ENCODE peak calls at places on chromosomes 2 and 18, in six cellular contexts. Y is ovary; W is psoas muscle; S is left lung; N is CD8-positive, alpha-beta T cell; I is breast epithelium. J is an unnamed sample. For H3K27me3, the result is how much of the 10 kb centered on the place peaks cover.

GRCh38 chr2:28142403-28142802 is 250.3 kb upstream of the FOSL2 start:
- DNase-seq in S (no peak), Y (no peak), I (no peak), N (no peak), W (no peak), J (no peak)

GRCh38 chr18:51390695-51391094 is 193.2 kb upstream of the MEX3C start:
- DNase-seq in S (no peak), Y (no peak), N (no peak), I (no peak), W (no peak), J (no peak)

GRCh38 chr18:45670281-45670962 is 53.6 kb upstream of the SLC14A1 start:
- DNase-seq in I (no peak), N (peak), S (peak), Y (no peak), W (peak), J (peak)

GRCh38 chr18:36527025-36527424 is 229.5 kb downstream of the FHOD3 start:
- DNase-seq in N (no peak), Y (no peak), S (no peak), W (no peak), I (no peak), J (no peak)

GRCh38 chr18:37450434-37451133 is 115.0 kb downstream of the CELF4 start:
- DNase-seq in Y (peak), W (no peak), S (no peak), I (no peak), N (no peak), J (no peak)

GRCh38 chr2:216633616-216634316 is 546 bp downstream of the IGFBP2 start:
- DNase-seq in I (no peak), N (no peak), W (peak), S (no peak), Y (peak), J (no peak)

GRCh38 chr2:231985823-231986261 is 24.3 kb downstream of the DIS3L2 start:
- DNase-seq in Y (no peak), W (no peak), S (no peak), N (no peak), I (peak), J (no peak)

GRCh38 chr18:34740724-34741123 is 30.6 kb downstream of the DTNA start:
- DNase-seq in S (no peak), N (no peak), W (no peak), I (no peak), Y (no peak), J (no peak)

GRCh38 chr18:57353137-57353939 is 981 bp downstream of the ST8SIA3 start:
- DNase-seq in N (no peak), Y (no peak), S (peak), W (no peak), I (no peak), J (no peak)

GRCh38 chr2:222548997-222549396 is 106.9 kb downstream of the FARSB start:
- DNase-seq in W (no peak), I (no peak), Y (no peak), N (no peak), S (no peak), J (no peak)

GRCh38 chr18:9366126-9366714 is 31.6 kb downstream of the TWSG1 start:
- DNase-seq in N (no peak), S (no peak), I (peak), Y (no peak), W (no peak), J (no peak)

DNA sequence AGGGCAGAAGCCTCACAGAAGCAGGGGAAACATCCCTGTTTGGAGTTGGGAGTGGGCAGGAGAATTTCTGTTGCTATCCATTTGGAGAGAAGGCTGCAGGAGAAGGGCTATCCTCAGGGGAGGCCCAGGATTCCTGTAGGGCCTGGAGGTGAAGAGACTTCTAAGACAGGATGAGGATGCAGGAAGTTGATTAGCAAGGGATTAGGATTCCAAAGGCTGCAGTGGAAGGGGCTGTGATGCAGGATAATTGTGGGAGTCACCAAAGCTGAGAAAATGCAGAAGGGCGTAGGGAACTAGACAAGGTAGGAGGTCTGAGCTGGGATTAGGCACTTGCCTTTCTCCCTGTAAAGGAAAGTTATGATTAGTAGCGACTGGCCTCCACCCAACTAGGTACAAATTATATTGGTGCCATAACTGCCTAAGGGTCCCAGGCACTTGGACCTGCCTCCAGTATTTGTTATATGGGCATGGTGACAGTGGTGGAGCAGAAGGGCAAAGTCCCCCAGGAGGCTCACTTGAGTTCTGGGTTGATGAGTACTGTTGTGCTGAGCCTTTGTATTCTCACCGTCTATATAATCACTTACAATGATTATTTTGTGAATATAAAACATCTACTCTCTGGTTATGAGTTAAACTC is 96.4 kb upstream of the MSTN start:
- DNase-seq in S (no peak), Y (no peak), I (no peak), N (no peak), W (no peak), J (no peak)
- H3K27me3 ChIP-seq in S (under half), Y (under half), I (under half), N (under half), W (under half), J (under half)

GRCh38 chr2:12657560-12657959 is 59.2 kb upstream of the TRIB2 start:
- DNase-seq in I (no peak), Y (no peak), S (no peak), N (no peak), W (no peak), J (no peak)

GRCh38 chr2:12652723-12653122 is 64.0 kb upstream of the TRIB2 start:
- DNase-seq in W (no peak), I (no peak), Y (no peak), S (no peak), N (no peak), J (no peak)

GRCh38 chr2:12649602-12650400 is 66.9 kb upstream of the TRIB2 start:
- DNase-seq in N (no peak), I (no peak), Y (no peak), S (no peak), W (no peak), J (no peak)

GRCh38 chr2:12651661-12652060 is 65.1 kb upstream of the TRIB2 start:
- DNase-seq in S (no peak), Y (no peak), I (no peak), N (no peak), W (no peak), J (no peak)
- H3K27ac ChIP-seq in S (no peak), Y (no peak), I (no peak), N (no peak), W (no peak), J (no peak)

DNA sequence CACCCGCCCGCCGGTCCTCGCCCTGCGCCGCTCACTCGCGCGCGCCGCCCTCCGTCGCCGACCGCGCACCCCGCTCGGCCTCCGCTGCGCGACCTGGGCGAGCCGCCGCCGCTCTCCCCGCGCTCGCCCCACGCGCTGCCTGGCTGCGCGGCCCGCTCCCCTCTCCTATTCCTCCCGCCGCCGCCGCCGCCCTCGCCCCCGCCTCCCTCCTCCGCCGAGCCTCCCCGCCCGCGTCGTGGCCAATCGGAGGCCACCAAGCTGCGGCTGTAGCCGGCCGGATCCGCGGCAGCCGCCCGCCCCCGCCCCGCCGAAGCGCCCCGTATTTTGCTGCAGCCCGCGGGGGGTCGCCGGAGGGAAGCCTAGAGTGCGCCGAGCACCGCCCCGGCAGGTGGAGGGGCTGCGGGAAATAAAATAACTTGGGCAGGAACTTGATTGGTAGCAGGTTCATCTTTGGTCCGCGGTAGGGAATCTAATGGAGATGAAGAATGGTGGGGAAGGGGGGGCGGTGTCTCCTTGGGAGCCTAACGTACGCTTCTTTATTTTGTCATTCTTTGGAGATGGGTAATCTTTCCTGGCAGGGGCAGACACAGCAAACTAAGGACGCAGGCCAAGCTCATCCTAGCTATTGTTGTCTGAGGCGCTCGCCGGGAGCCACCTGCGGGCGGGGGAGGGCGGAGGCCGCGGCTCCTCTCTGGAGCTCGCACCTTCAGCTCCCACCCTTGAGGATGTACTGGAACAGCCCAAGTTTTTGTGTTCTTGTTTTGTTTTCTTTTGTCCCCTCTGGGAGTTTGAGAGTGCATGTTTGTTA is 1.1 kb upstream of the CDH2 start:
- DNase-seq in I (no peak), W (peak), Y (peak), N (no peak), S (peak), J (no peak)
- TF ChIP-seq CTCF in I (no peak), W (no peak), Y (no peak), N (no peak), S (no peak), J (no peak)

DNA sequence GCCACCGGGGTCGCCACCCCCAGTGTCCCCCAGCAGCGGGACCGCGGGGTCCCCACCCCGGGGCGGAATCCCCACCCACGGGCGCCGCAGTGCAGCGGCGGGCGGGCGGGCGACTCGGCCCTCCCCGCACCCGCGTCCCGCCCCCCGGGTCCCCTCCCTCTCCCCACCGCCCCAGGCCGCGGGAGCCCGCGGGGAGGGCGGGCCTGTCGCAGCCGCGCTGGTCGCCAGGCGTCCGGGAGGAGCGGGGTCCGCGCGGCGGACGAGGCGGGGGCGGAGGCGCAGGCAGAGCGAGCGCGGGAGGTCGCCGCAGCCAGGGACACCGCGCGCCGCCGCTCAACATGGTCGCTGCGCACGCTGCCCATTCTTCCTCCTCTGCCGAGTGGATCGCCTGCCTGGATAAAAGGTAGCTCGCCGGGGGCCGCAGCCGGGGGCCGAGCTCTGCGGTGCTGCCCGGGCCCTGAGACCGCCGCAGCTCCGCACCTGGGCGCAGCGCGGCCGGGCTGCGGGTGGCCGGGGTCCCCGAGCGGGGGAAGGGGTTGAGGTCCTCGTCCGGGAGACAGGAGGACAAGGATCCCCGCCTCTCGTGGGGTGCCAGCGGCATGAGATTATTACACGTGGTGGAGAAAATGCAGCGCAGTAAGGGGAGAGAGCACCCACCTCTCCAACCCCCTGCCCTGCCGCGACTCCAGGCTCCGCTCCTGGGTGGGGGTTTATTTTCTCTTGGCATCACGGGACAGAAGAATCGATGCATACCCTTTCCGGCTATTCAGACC is at the start of gene RAPGEF4:
- DNase-seq in N (no peak), Y (peak), I (no peak), S (no peak), W (no peak), J (no peak)
- H3K27me3 ChIP-seq in N (under half), Y (under half), I (under half), S (under half), W (under half), J (under half)

DNA sequence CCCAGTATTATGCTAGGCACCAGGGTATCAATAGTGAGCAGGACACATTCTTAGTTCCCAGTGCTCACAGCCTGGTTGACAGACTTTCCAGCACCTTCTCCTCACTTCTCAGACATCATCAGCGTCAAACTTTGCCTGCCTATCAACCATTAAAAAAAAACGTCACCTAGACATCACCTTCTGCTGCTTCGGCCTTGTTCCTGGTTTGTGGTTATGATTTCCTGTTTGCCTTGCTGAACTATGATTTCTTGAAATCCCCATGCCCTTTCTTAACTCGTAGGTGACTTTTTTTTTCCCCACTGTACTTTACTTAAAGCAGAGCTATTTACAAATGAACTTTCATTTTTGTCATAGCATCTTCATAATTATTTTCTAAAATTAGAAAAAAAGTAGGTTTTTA is 60.3 kb upstream of the NABP1 start:
- DNase-seq in S (no peak), I (no peak), Y (no peak), N (peak), W (no peak), J (no peak)
- H3K27ac ChIP-seq in S (peak), I (no peak), Y (no peak), N (peak), W (no peak), J (no peak)

DNA sequence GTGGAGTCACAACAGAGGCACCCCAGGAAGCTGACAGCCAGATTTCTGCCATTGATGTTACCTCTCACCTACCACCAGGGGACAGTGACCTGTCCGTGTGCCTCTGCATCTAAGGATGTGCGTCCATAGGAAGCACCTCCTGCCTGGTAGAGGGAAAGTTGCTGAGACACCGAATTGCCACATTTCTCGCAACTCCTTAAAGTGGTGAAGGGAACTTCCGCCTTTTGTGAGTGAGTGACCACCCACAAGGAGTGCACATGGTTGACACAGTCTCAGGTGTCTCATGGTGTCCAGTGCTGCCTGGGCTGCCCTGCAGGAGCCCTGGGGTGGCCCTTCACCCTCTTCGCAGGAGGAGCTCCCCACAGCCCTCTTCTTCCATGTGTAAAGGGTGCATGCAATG is 201.8 kb downstream of the GBX2 start:
- DNase-seq in S (no peak), Y (no peak), I (no peak), W (no peak), N (no peak), J (no peak)
- TF ChIP-seq CTCF in S (no peak), Y (no peak), I (no peak), W (no peak), N (no peak), J (no peak)

DNA sequence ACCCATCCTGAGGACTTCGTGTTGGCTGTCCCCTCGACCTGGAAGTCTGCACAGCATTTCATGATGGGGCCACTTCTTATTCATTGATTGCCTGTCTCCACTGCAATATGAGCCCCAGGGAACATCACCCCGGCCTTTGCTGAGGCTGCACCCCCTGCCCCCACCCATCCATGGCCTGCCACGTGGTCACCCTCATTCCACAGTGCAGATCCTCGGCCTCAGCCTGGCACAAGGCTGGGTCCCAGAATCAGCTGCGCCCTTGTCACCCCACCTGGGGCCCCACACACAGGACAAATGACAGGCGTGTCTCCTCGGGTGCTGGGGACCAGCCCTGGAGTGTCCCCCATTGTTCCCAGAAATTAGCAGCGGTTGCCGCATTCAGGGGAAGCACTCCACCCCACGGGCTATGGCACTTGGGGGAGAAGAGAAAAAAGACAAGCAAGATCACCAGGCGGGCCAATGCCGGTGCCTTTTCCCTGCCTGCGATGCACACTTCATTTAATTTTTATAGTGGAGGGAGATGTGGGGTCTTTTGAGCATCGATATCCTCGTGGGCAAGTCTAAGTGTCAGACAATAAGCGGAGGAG is 157.4 kb downstream of the INHBB start:
- DNase-seq in I (no peak), Y (no peak), N (no peak), W (no peak), S (no peak), J (peak)
- H3K27me3 ChIP-seq in I (under half), Y (under half), N (under half), W (under half), S (under half), J (under half)

GRCh38 chr18:62332437-62332816 is 7.3 kb downstream of the TNFRSF11A start:
- DNase-seq in S (no peak), I (no peak), Y (no peak), W (no peak), N (no peak), J (no peak)

GRCh38 chr18:62331581-62332436 is 6.7 kb downstream of the TNFRSF11A start:
- DNase-seq in Y (no peak), W (peak), I (no peak), S (no peak), N (no peak), J (peak)

GRCh38 chr18:62328775-62329525 is 3.8 kb downstream of the TNFRSF11A start:
- DNase-seq in I (no peak), N (no peak), W (no peak), Y (no peak), S (no peak), J (no peak)

GRCh38 chr18:62327977-62328376 is 2.9 kb downstream of the TNFRSF11A start:
- DNase-seq in N (no peak), I (no peak), S (no peak), W (no peak), Y (no peak), J (no peak)

DNA sequence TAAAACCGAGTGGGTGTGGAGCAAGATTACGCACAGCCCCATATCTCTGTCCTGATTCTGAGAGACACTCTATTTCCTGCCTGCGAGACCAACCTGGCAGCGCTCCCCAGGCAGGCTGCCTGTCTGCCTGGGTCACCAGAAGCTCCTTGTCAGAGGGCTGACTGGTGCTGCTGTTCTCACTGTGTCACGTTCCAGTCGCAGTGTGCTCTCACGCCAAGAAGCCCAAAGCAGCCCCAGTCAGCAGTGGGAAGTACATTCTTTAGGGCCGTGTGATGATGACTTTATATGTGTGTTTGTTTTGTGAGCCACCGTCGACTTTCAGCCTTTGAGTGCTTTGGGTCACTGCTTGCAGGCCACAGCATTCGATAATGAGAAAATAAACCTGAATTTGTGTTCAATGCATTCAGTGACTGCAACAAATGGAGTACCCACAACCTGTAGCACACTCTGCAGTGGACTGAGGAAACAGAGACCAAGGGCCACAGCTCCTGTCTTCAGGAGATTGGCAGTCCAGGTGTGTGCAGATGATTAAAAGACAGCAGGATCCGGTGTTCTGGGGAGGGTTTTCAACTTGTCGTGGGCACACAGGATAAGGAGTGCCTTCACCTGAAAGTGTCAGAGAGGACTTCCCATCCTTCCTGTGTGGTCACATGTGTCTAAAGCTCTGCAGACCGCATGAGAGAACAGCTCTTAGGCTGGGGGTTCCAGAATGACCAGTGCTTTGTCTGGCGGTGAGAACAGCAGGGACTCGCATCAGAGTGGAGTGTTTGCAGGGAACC is 4.8 kb downstream of the TNFRSF11A start:
- DNase-seq in I (peak), Y (no peak), S (no peak), W (no peak), N (no peak), J (peak)
- H3K27ac ChIP-seq in I (peak), Y (no peak), S (no peak), W (no peak), N (no peak), J (no peak)

GRCh38 chr18:69469444-69469919 is 68.8 kb downstream of the DOK6 start:
- DNase-seq in W (no peak), Y (no peak), N (peak), S (peak), I (no peak), J (no peak)
- TF ChIP-seq CTCF in W (no peak), Y (no peak), N (peak), S (no peak), I (no peak), J (no peak)